ENCODE peak calls at places on chromosomes 5 and 9, in five cellular contexts. One of them, this sample, is unnamed.

GRCh38 chr9:89891221-89892052 is 286.6 kb downstream of the GADD45G start:
- DNase-seq in H1: no peak
- DNase-seq in neural crest cell: no peak
- DNase-seq in upper lobe of left lung: no peak
- DNase-seq in GM13977: no peak
- DNase-seq in this sample: peak; percentile 35

GRCh38 chr9:76027426-76027825 is 137.0 kb downstream of the PCSK5 start:
- DNase-seq in upper lobe of left lung: no peak
- DNase-seq in H1: no peak
- DNase-seq in GM13977: no peak
- DNase-seq in neural crest cell: no peak
- DNase-seq in this sample: no peak

GRCh38 chr5:104914536-104915070 is 1352.0 kb upstream of the NUDT12 start:
- DNase-seq in GM13977: no peak
- DNase-seq in H1: no peak
- DNase-seq in upper lobe of left lung: no peak
- DNase-seq in neural crest cell: no peak
- DNase-seq in this sample: no peak

GRCh38 chr5:174186096-174186495 is 140.6 kb downstream of the NSG2 start:
- DNase-seq in H1: no peak
- DNase-seq in neural crest cell: no peak
- DNase-seq in upper lobe of left lung: no peak
- DNase-seq in GM13977: no peak
- DNase-seq in this sample: no peak

GRCh38 chr5:153476767-153477166 is 13.7 kb upstream of the GRIA1 start:
- DNase-seq in H1: no peak
- DNase-seq in upper lobe of left lung: no peak
- DNase-seq in neural crest cell: no peak
- DNase-seq in GM13977: no peak
- DNase-seq in this sample: no peak

GRCh38 chr9:119509291-119509905 is 140.2 kb upstream of the BRINP1 start:
- DNase-seq in neural crest cell: no peak
- DNase-seq in GM13977: no peak
- DNase-seq in H1: no peak
- DNase-seq in upper lobe of left lung: no peak
- DNase-seq in this sample: no peak

GRCh38 chr9:76756273-76756650 is 8.0 kb upstream of the PCA3 start:
- DNase-seq in H1: peak; percentile 60
- DNase-seq in neural crest cell: peak; percentile 20
- DNase-seq in upper lobe of left lung: no peak
- DNase-seq in GM13977: no peak
- DNase-seq in this sample: no peak

GRCh38 chr5:87061046-87061445 is 206.6 kb upstream of the RASA1 start:
- DNase-seq in upper lobe of left lung: no peak
- DNase-seq in GM13977: no peak
- DNase-seq in H1: no peak
- DNase-seq in neural crest cell: no peak
- DNase-seq in this sample: no peak

GRCh38 chr9:109124089-109124488 is 4.3 kb upstream of the TMEM245 start:
- DNase-seq in neural crest cell: no peak
- DNase-seq in upper lobe of left lung: no peak
- DNase-seq in H1: no peak
- DNase-seq in GM13977: no peak
- DNase-seq in this sample: no peak

DNA sequence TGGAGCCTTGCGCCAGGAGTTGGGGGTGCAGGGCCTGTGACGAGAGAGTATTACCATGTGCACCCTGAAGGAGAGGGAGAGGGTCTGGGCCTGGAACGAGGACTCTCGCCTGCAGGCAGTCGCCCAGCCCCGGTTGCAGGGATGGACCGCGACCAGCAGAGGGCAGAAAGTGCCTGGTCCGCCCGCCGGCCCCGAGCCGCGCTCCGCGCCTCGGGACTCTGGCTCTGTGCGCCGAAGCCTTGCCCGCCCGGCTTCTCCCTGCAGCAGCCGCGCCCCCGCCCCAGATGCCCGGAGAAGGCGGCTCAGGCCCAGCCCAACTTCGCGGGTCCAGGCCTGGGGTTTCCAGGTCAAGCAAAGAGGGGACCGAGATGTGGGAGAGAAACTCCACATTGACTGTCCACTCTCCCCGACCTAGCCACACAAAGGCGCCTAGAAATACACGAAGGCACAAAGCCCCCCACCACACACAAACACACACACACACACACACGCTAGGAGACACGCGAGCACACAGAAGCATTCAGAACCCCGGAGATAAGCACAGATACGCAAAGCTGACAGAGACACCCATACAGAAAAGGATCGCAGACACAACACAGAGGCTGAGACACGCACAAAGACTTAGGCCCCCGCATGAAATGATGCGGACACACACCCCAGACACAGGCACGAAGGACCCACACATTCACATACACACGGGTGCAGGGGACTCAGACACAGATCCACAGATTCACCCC is 2.0 kb upstream of the LMX1B start:
- DNase-seq in GM13977: peak; percentile 93
- DNase-seq in neural crest cell: peak; percentile 88
- DNase-seq in H1: peak; percentile 95
- DNase-seq in upper lobe of left lung: peak; percentile 94
- DNase-seq in this sample: peak; percentile 89
- TF ChIP-seq CTCF in GM13977: peak; percentile 88
- TF ChIP-seq CTCF in neural crest cell: peak; percentile 90
- TF ChIP-seq CTCF in H1: peak; percentile 87
- TF ChIP-seq CTCF in upper lobe of left lung: peak; percentile 92
- TF ChIP-seq CTCF in this sample: peak; percentile 89

GRCh38 chr5:78534148-78535009 is 114.2 kb downstream of the LHFPL2 start:
- DNase-seq in GM13977: no peak
- DNase-seq in upper lobe of left lung: peak; percentile 67
- DNase-seq in neural crest cell: no peak
- DNase-seq in H1: no peak
- DNase-seq in this sample: no peak

GRCh38 chr5:78536797-78537196 is 111.8 kb downstream of the LHFPL2 start:
- DNase-seq in H1: no peak
- DNase-seq in GM13977: no peak
- DNase-seq in upper lobe of left lung: no peak
- DNase-seq in neural crest cell: no peak
- DNase-seq in this sample: no peak

GRCh38 chr5:78537406-78537805 is 111.2 kb downstream of the LHFPL2 start:
- DNase-seq in neural crest cell: no peak
- DNase-seq in GM13977: no peak
- DNase-seq in H1: no peak
- DNase-seq in upper lobe of left lung: no peak
- DNase-seq in this sample: no peak

GRCh38 chr5:78530342-78531096 is 118.1 kb downstream of the LHFPL2 start:
- DNase-seq in neural crest cell: no peak
- DNase-seq in upper lobe of left lung: no peak
- DNase-seq in H1: no peak
- DNase-seq in GM13977: peak; percentile 46
- DNase-seq in this sample: no peak

DNA sequence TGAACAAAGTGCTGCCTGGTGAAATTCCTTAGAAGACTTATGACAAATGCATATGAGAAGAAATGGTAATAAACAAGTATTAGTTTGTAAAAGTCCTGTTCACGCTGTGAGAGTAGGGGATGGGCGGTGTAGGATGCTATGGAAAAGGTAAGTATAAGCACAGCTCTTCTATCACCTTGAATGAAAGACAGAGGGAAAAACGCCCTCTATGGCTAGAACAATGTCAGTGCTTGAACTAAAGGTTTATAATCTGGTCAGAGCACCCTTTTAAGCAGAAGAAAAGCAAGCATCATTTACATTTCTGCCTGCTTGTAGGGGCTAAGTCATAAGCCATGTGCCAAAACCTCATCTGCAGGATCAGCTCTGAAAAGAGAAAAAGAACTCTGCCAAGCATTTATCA is 115.2 kb downstream of the LHFPL2 start:
- DNase-seq in H1: no peak
- DNase-seq in neural crest cell: no peak
- DNase-seq in upper lobe of left lung: no peak
- DNase-seq in GM13977: peak; percentile 55
- DNase-seq in this sample: no peak
- TF ChIP-seq CTCF in H1: peak; percentile 71
- TF ChIP-seq CTCF in neural crest cell: peak; percentile 58
- TF ChIP-seq CTCF in upper lobe of left lung: peak; percentile 23
- TF ChIP-seq CTCF in GM13977: peak; percentile 60
- TF ChIP-seq CTCF in this sample: peak; percentile 37

DNA sequence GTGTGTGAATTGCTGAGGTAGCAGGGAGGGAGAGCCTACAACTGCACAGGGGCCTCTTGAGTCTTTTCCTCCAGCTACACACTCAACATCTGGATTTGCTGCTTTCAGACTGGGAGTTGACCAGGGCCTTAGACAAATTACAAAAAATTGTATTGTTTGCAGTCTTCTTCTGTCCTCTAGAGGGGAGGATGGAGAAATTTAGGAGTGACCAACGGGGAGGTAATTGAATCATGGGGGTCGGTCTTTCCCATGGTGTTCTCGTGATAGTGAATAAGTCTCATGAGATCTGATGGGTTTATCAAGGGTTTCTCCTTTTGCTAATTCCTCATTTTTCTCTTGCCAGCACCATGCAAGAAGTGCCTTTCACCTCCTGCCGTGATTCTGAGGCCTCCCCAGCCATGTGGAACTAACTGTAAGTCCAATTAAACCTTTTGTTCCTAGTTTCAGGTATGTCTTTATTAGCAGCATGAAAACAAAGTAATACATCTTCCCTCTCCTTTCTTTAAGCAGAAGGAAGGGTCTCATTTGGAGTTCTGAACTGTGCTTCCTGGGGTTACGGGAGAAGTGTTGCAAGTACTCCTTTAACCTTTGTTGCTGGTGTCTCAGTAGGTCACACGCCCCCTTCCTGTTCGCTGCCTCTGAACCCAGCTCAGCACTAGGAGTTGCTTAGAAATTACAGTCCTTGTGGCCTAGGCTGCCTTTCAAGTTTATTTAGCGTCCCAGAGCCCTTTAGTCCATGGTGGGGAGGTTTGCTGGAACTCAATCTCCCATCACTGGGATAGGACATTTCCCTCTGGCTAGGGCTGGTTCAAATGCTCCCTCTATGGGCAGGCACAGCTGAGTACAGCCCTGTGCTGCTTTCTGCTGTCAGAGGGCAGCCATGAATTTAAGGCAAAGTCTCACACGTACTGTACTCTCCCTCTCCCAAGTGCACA is 4.4 kb downstream of the IFNA8 start:
- DNase-seq in neural crest cell: no peak
- DNase-seq in H1: no peak
- DNase-seq in GM13977: no peak
- DNase-seq in upper lobe of left lung: no peak
- DNase-seq in this sample: no peak
- TF ChIP-seq CTCF in neural crest cell: peak; percentile 28
- TF ChIP-seq CTCF in H1: peak; percentile 71
- TF ChIP-seq CTCF in GM13977: peak; percentile 64
- TF ChIP-seq CTCF in upper lobe of left lung: no peak
- TF ChIP-seq CTCF in this sample: no peak

GRCh38 chr5:150144211-150144801 is 11.3 kb downstream of the PDGFRB start:
- DNase-seq in GM13977: no peak
- DNase-seq in H1: no peak
- DNase-seq in neural crest cell: no peak
- DNase-seq in upper lobe of left lung: no peak
- DNase-seq in this sample: peak; percentile 63
- TF ChIP-seq CTCF in GM13977: no peak
- TF ChIP-seq CTCF in H1: no peak
- TF ChIP-seq CTCF in neural crest cell: no peak
- TF ChIP-seq CTCF in upper lobe of left lung: no peak
- TF ChIP-seq CTCF in this sample: no peak

GRCh38 chr9:127805620-127806019 is 2.9 kb downstream of the FPGS start:
- DNase-seq in upper lobe of left lung: no peak
- DNase-seq in neural crest cell: peak; percentile 48
- DNase-seq in GM13977: no peak
- DNase-seq in H1: peak; percentile 87
- DNase-seq in this sample: no peak
- TF ChIP-seq CTCF in upper lobe of left lung: peak; percentile 20
- TF ChIP-seq CTCF in neural crest cell: peak; percentile 50
- TF ChIP-seq CTCF in GM13977: no peak
- TF ChIP-seq CTCF in H1: peak; percentile 87
- TF ChIP-seq CTCF in this sample: no peak

GRCh38 chr9:69809304-69809863 is 11.2 kb upstream of the CFAP95 start:
- DNase-seq in neural crest cell: no peak
- DNase-seq in GM13977: no peak
- DNase-seq in H1: peak; percentile 75
- DNase-seq in upper lobe of left lung: no peak
- DNase-seq in this sample: no peak
- TF ChIP-seq CTCF in neural crest cell: peak; percentile 33
- TF ChIP-seq CTCF in GM13977: peak; percentile 19
- TF ChIP-seq CTCF in H1: peak; percentile 58
- TF ChIP-seq CTCF in upper lobe of left lung: peak; percentile 10
- TF ChIP-seq CTCF in this sample: no peak